ENCODE peak calls at places on chromosomes 3 and 15, in six cellular contexts. One of them, this sample, is unnamed.

GRCh38 chr15:69857686-69858391 is 239.9 kb downstream of the TLE3 start:
- DNase-seq in cardiac fibroblast: no peak
- DNase-seq in WTC11: no peak
- DNase-seq in psoas muscle: no peak
- DNase-seq in lung: no peak
- DNase-seq in breast epithelium: no peak
- DNase-seq in this sample: peak

GRCh38 chr15:42160110-42160509 is 3.7 kb upstream of the PLA2G4F start:
- DNase-seq in cardiac fibroblast: no peak
- DNase-seq in WTC11: no peak
- DNase-seq in psoas muscle: no peak
- DNase-seq in lung: peak
- DNase-seq in breast epithelium: no peak
- DNase-seq in this sample: no peak

GRCh38 chr3:152466784-152467183 is 198.1 kb downstream of the MBNL1 start:
- DNase-seq in cardiac fibroblast: peak
- DNase-seq in WTC11: no peak
- DNase-seq in psoas muscle: no peak
- DNase-seq in lung: no peak
- DNase-seq in breast epithelium: no peak
- DNase-seq in this sample: peak

GRCh38 chr3:108297636-108298035 is 1.3 kb downstream of the HHLA2 start:
- DNase-seq in cardiac fibroblast: no peak
- DNase-seq in WTC11: no peak
- DNase-seq in psoas muscle: no peak
- DNase-seq in lung: no peak
- DNase-seq in breast epithelium: no peak
- DNase-seq in this sample: no peak

GRCh38 chr15:66545249-66545648 is 20.5 kb downstream of the LCTL start:
- DNase-seq in cardiac fibroblast: no peak
- DNase-seq in WTC11: no peak
- DNase-seq in psoas muscle: no peak
- DNase-seq in lung: no peak
- DNase-seq in breast epithelium: no peak
- DNase-seq in this sample: no peak

GRCh38 chr3:64443553-64444331 is 218.5 kb upstream of the PRICKLE2 start:
- DNase-seq in cardiac fibroblast: peak
- DNase-seq in WTC11: no peak
- DNase-seq in psoas muscle: no peak
- DNase-seq in lung: no peak
- DNase-seq in breast epithelium: no peak
- DNase-seq in this sample: peak

GRCh38 chr15:78810377-78811123 is 714 bp downstream of the ADAMTS7 start:
- DNase-seq in cardiac fibroblast: peak
- DNase-seq in WTC11: peak
- DNase-seq in psoas muscle: peak
- DNase-seq in lung: peak
- DNase-seq in breast epithelium: no peak
- DNase-seq in this sample: peak

GRCh38 chr3:177452487-177452886 is 255.2 kb upstream of the TBL1XR1 start:
- DNase-seq in cardiac fibroblast: peak
- DNase-seq in WTC11: no peak
- DNase-seq in psoas muscle: no peak
- DNase-seq in lung: no peak
- DNase-seq in breast epithelium: no peak
- DNase-seq in this sample: peak

GRCh38 chr15:78315686-78316085 is 16.3 kb upstream of the SKIC8 start:
- DNase-seq in cardiac fibroblast: no peak
- DNase-seq in WTC11: peak
- DNase-seq in psoas muscle: no peak
- DNase-seq in lung: no peak
- DNase-seq in breast epithelium: no peak
- DNase-seq in this sample: no peak

GRCh38 chr15:94582368-94582767 is 351.0 kb downstream of the MCTP2 start:
- DNase-seq in cardiac fibroblast: no peak
- DNase-seq in WTC11: peak
- DNase-seq in psoas muscle: no peak
- DNase-seq in lung: no peak
- DNase-seq in breast epithelium: no peak
- DNase-seq in this sample: peak

GRCh38 chr15:65384505-65384894 is 6.7 kb upstream of the IGDCC3 start:
- DNase-seq in cardiac fibroblast: no peak
- DNase-seq in WTC11: no peak
- DNase-seq in psoas muscle: no peak
- DNase-seq in lung: no peak
- DNase-seq in breast epithelium: no peak
- DNase-seq in this sample: no peak

GRCh38 chr3:13791501-13792490 is 88.1 kb downstream of the WNT7A start:
- DNase-seq in cardiac fibroblast: no peak
- DNase-seq in WTC11: no peak
- DNase-seq in psoas muscle: no peak
- DNase-seq in lung: no peak
- DNase-seq in breast epithelium: no peak
- DNase-seq in this sample: no peak

DNA sequence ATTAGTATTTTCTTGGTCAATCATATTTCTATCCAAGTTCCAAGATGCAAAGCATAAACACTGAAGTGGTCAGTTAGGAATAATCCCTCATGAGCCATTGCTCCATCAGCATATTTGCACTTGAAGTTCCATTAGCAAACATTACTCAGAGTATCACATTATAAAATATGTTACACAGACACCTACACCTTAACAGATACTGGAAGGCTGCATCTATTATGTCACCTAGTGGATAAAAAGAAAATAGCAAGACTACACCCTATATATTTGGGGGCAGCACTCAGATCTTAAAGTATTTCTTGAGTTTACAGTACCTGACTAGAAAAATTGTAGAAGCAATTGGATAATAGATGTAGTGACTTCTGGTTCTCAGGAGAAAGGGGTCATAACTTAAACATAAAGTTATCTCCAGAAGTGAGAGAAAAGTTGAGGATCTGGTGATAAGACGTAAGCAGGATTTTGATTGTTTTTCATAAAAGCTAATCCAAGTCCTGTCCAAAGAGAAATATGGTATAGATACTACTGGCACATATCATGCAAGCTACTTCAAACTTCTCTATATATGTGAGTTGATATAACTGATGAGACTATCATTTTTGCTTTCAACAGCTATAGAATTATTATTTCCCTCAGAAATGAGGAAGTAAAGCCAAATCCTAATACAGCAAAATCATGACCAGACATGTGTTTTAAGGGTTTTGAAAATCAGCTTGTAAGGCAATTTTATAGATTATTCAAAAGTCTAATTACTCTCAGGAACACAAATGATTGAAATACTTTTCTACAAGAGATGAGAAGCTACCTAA is 422.2 kb downstream of the GBE1 start:
- DNase-seq in cardiac fibroblast: peak
- DNase-seq in WTC11: no peak
- DNase-seq in psoas muscle: no peak
- DNase-seq in lung: no peak
- DNase-seq in breast epithelium: no peak
- DNase-seq in this sample: peak
- TF ChIP-seq CTCF in cardiac fibroblast: peak
- TF ChIP-seq CTCF in WTC11: peak
- TF ChIP-seq CTCF in psoas muscle: no peak
- TF ChIP-seq CTCF in lung: no peak
- TF ChIP-seq CTCF in breast epithelium: peak
- TF ChIP-seq CTCF in this sample: peak

DNA sequence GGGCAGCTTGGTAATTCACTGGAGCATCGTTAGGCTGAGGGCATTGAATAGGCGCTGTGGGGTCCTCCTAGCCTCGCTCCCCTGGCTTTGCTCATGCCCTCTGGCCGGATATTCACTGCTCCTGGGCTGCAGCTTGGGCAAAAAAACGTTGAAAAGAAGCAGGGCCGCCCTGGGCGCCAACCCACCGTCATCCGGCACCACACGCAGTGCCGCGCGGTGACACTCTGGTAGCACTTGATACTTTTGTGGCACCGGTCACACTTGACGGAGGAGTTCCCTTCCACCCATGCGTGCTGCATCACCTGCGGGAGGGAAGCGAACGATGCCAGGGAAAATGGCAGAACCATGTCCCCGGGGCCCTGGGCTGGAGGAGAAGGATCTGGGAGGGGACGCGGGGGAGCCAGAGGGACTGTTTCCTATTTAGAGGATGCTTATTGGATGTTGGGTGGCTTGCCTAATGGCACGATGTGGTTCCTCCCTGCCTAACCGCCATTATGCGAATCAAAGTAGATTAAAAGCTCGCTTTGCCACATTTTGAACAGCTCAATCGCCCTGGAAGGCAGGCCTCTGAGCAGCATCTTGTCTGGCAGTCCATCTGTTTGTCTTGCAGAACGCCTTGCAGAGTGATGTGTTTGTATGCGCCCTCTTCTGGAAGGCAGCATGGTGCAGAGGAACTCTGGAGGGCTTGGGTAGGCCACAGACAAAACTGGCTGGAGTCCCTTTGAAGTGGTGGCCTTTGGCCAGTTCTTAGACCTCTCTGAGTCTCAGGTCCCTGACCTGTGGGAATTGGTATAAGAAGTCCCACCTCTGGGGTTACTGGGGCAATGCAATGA is 93.2 kb downstream of the DGKG start:
- DNase-seq in cardiac fibroblast: peak
- DNase-seq in WTC11: peak
- DNase-seq in psoas muscle: no peak
- DNase-seq in lung: no peak
- DNase-seq in breast epithelium: no peak
- DNase-seq in this sample: peak
- TF ChIP-seq CTCF in cardiac fibroblast: peak
- TF ChIP-seq CTCF in WTC11: no peak
- TF ChIP-seq CTCF in psoas muscle: no peak
- TF ChIP-seq CTCF in lung: no peak
- TF ChIP-seq CTCF in breast epithelium: no peak
- TF ChIP-seq CTCF in this sample: peak

DNA sequence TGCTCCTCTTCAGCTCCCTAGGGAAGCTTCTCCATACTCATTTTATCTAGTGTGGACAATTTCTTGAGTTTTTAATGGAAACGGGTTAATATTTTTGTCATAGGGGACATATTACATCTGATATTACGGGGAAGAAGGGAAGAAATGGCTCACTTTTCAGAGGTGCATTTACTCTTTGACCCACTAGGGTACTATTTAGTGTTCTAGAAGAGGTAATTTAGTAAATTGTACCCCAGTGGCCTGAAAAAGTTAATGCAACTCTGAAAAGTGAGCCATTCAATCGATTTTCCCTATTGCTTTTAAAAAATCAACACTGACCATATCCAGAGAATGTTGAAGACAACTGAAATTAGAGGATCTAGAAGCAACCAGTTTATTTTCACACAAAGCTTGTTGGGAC is 71.2 kb downstream of the MAP2K5 start:
- DNase-seq in cardiac fibroblast: no peak
- DNase-seq in WTC11: no peak
- DNase-seq in psoas muscle: no peak
- DNase-seq in lung: no peak
- DNase-seq in breast epithelium: no peak
- DNase-seq in this sample: no peak
- TF ChIP-seq CTCF in cardiac fibroblast: no peak
- TF ChIP-seq CTCF in WTC11: no peak
- TF ChIP-seq CTCF in psoas muscle: no peak
- TF ChIP-seq CTCF in lung: no peak
- TF ChIP-seq CTCF in breast epithelium: no peak
- TF ChIP-seq CTCF in this sample: peak

GRCh38 chr3:44992555-44993470 is 16.8 kb downstream of the EXOSC7 start:
- DNase-seq in cardiac fibroblast: peak
- DNase-seq in WTC11: peak
- DNase-seq in psoas muscle: no peak
- DNase-seq in lung: no peak
- DNase-seq in breast epithelium: no peak
- DNase-seq in this sample: no peak
- TF ChIP-seq CTCF in cardiac fibroblast: peak
- TF ChIP-seq CTCF in WTC11: peak
- TF ChIP-seq CTCF in psoas muscle: peak
- TF ChIP-seq CTCF in lung: peak
- TF ChIP-seq CTCF in breast epithelium: peak
- TF ChIP-seq CTCF in this sample: peak

DNA sequence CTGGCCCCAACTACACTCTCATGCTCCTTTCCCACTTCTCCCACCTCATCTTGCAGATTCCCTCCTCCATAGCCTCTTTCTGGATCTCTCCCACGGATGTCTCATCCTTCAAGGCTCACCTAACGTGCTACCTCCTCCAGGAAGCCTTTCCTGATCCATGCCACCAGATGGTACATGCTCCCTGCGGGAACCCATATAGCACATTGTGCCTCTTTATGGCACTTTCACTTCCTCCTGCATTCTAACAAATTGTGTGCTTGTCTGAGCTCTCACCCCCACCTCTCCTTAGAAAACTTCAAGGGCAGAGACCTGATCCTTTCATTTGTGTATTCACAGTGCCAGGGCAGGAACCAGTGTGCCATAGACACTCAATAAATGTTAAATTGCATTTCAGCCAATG is 63.0 kb downstream of the HES1 start:
- DNase-seq in cardiac fibroblast: no peak
- DNase-seq in WTC11: no peak
- DNase-seq in psoas muscle: no peak
- DNase-seq in lung: no peak
- DNase-seq in breast epithelium: no peak
- DNase-seq in this sample: no peak
- TF ChIP-seq CTCF in cardiac fibroblast: no peak
- TF ChIP-seq CTCF in WTC11: no peak
- TF ChIP-seq CTCF in psoas muscle: no peak
- TF ChIP-seq CTCF in lung: no peak
- TF ChIP-seq CTCF in breast epithelium: no peak
- TF ChIP-seq CTCF in this sample: no peak

GRCh38 chr3:53426918-53427317 is 67.5 kb upstream of the CACNA1D start:
- DNase-seq in cardiac fibroblast: no peak
- DNase-seq in WTC11: no peak
- DNase-seq in psoas muscle: no peak
- DNase-seq in lung: no peak
- DNase-seq in breast epithelium: no peak
- DNase-seq in this sample: no peak
- TF ChIP-seq CTCF in cardiac fibroblast: no peak
- TF ChIP-seq CTCF in WTC11: no peak
- TF ChIP-seq CTCF in psoas muscle: no peak
- TF ChIP-seq CTCF in lung: no peak
- TF ChIP-seq CTCF in breast epithelium: no peak
- TF ChIP-seq CTCF in this sample: no peak

GRCh38 chr3:128950223-128950938 is 43.5 kb downstream of the CFAP92 start:
- DNase-seq in cardiac fibroblast: peak
- DNase-seq in WTC11: no peak
- DNase-seq in psoas muscle: no peak
- DNase-seq in lung: no peak
- DNase-seq in breast epithelium: no peak
- DNase-seq in this sample: peak
- TF ChIP-seq CTCF in cardiac fibroblast: peak
- TF ChIP-seq CTCF in WTC11: no peak
- TF ChIP-seq CTCF in psoas muscle: no peak
- TF ChIP-seq CTCF in lung: no peak
- TF ChIP-seq CTCF in breast epithelium: no peak
- TF ChIP-seq CTCF in this sample: peak

This sample was measured in fibroblast of villous mesenchyme.